ENCODE peak calls at places on chromosomes 11 and 22, in four cellular contexts. E is foreskin keratinocyte, Q is right lobe of liver, K is sigmoid colon. I is an unnamed sample. For H3K4me1, the result is how much of the 10 kb centered on the place peaks cover.

GRCh38 chr11:96256213-96256580 is 86.8 kb downstream of the MAML2 start:
- DNase-seq in E (no peak), Q (no peak), K (no peak), I (no peak)

GRCh38 chr22:30230330-30230729 is 16.2 kb downstream of the LIF start:
- DNase-seq in E (no peak), Q (no peak), K (no peak), I (no peak)

GRCh38 chr22:43267332-43267731 is 75.8 kb downstream of the SCUBE1 start:
- DNase-seq in E (no peak), Q (no peak), K (no peak), I (no peak)

GRCh38 chr22:45731798-45732495 is 60.3 kb downstream of the ATXN10 start:
- DNase-seq in E (no peak), Q (no peak), K (no peak), I (no peak)

GRCh38 chr11:3830741-3831140 is 10.0 kb downstream of the RHOG start:
- DNase-seq in E (no peak), Q (no peak), K (no peak), I (no peak)

GRCh38 chr11:44308923-44309482 is 936 bp downstream of the ALX4 start:
- DNase-seq in E (no peak), Q (no peak), K (no peak), I (no peak)

GRCh38 chr11:18046116-18046777 is at the start of gene TPH1:
- DNase-seq in E (peak), Q (no peak), K (no peak), I (no peak)

GRCh38 chr11:17573526-17573925 is 26.5 kb downstream of the OTOG start:
- DNase-seq in E (no peak), Q (peak), K (no peak), I (no peak)

GRCh38 chr11:33719587-33719986 is 16.6 kb downstream of the CD59 start:
- DNase-seq in E (no peak), Q (no peak), K (no peak), I (no peak)

GRCh38 chr11:102727890-102728289 is 3.1 kb upstream of the MMP8 start:
- DNase-seq in E (peak), Q (no peak), K (no peak), I (no peak)

GRCh38 chr11:61554172-61554988 is 26.5 kb downstream of the SYT7 start:
- DNase-seq in E (peak), Q (no peak), K (no peak), I (no peak)

GRCh38 chr11:85823816-85824215 is 12.9 kb upstream of the SYTL2 start:
- DNase-seq in E (no peak), Q (no peak), K (no peak), I (no peak)

GRCh38 chr11:42234381-42235035 is 775.1 kb upstream of the LRRC4C start:
- DNase-seq in E (peak), Q (no peak), K (no peak), I (no peak)

GRCh38 chr11:60634151-60634550 is 65.3 kb upstream of the MS4A8 start:
- DNase-seq in E (no peak), Q (no peak), K (no peak), I (no peak)

GRCh38 chr11:62132188-62132587 is 8.4 kb downstream of the INCENP start:
- DNase-seq in E (peak), Q (no peak), K (no peak), I (no peak)

GRCh38 chr11:30710216-30710615 is 124.1 kb upstream of the MPPED2 start:
- DNase-seq in E (no peak), Q (no peak), K (no peak), I (no peak)

GRCh38 chr22:43343262-43343988 is at the start of gene SCUBE1:
- DNase-seq in E (no peak), Q (peak), K (no peak), I (peak)

GRCh38 chr11:119889111-119889510 is 160.1 kb upstream of the NECTIN1 start:
- DNase-seq in E (no peak), Q (no peak), K (no peak), I (peak)

GRCh38 chr11:63667993-63668392 is 3.2 kb downstream of the ATL3 start:
- DNase-seq in E (peak), Q (no peak), K (no peak), I (no peak)
- TF ChIP-seq CTCF in E (no peak), Q (no peak), K (no peak), I (no peak)

DNA sequence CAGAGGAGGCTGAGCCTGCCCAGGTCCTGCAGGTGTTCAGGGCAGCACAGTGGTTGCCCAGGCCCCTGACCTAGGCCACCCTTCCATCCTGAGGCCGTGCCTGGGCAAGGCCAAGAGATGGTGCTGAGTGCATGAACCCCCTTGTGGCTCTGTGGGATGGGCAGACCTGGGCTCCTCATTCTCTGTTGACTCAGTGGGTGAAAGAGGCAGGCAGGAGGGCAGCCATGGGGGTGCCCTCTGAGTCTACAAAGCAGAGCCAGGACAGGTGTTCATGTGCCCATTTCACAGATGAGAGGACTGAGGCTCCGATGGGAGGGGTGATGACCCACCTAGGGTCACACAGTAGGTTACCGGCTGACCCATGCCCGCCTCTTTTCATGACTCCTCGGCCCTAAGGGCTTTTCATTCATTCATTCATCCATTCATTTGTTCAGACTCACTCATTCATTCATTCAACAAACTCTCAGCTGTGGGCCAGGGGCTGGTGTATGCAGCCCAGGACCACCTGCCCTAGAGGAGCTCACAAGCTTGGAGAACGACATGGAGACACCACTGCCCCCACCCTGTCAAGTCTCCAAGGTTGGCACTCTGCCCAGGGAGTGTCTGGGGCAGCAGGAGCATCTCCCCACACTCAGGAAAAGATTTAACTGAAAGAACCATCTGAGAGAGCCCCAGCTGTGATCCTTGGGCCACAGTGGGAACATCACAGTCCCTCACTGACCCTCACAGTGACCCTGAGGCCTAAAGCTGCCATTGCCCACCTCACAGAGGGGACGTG is 40.5 kb downstream of the IGLL5 start:
- DNase-seq in E (no peak), Q (no peak), K (no peak), I (no peak)
- H3K4me1 ChIP-seq in E (under half), Q (under half), K (under half), I (half or more)

DNA sequence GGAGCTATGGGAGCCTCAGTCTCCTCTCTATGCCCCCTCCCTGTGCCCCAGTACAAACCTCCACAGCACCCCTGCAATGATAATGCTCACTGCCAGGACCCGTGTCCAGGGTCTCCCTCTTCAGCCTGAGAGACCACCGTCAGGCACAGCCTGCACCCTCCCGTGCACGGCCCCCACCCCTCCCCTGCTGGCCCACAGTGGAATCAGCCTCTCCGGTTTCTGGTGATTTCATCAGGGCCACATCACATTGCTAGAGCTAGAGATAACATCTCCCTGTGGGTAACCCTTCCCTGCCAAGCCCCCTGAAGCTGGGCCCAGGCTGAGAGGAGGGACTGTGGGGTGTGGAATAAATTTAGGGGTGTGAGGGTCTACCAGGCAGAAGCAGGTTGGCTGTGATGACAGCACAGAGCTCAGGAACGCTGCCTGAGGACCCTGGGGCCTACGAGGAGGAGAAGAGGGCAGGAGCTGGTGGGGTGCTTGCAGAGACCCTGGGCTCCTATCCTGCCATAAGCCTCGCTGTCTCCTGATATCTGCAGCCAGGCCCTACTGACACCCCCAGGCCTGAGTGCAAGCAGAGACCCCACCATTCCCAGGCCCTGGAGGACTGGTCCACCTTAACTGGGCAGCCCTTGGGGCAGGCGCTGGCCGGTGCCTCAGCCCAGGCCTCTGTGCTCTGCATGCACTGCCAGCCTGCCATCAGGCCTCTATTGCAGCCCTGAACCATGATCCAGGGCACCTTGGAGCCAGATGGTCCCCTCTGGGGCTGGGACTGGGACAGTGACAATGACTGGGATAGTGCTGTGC is at the start of gene KLHDC7B:
- DNase-seq in E (no peak), Q (no peak), K (no peak), I (peak)
- TF ChIP-seq CTCF in E (no peak), Q (no peak), K (no peak), I (no peak)

GRCh38 chr11:73591050-73591449 is 6.9 kb downstream of the FAM168A start:
- DNase-seq in E (no peak), Q (no peak), K (no peak), I (no peak)
- H3K4me1 ChIP-seq in E (under half), Q (under half), K (under half), I (under half)

GRCh38 chr11:68965901-68966868 is 14.6 kb downstream of the MRGPRD start:
- DNase-seq in E (no peak), Q (peak), K (peak), I (no peak)

GRCh38 chr11:68970921-68971636 is 9.7 kb downstream of the MRGPRD start:
- DNase-seq in E (no peak), Q (peak), K (peak), I (peak)

GRCh38 chr11:68969386-68969785 is 11.4 kb downstream of the MRGPRD start:
- DNase-seq in E (no peak), Q (no peak), K (peak), I (peak)

GRCh38 chr11:68966894-68967780 is 13.6 kb downstream of the MRGPRD start:
- DNase-seq in E (no peak), Q (peak), K (no peak), I (no peak)

DNA sequence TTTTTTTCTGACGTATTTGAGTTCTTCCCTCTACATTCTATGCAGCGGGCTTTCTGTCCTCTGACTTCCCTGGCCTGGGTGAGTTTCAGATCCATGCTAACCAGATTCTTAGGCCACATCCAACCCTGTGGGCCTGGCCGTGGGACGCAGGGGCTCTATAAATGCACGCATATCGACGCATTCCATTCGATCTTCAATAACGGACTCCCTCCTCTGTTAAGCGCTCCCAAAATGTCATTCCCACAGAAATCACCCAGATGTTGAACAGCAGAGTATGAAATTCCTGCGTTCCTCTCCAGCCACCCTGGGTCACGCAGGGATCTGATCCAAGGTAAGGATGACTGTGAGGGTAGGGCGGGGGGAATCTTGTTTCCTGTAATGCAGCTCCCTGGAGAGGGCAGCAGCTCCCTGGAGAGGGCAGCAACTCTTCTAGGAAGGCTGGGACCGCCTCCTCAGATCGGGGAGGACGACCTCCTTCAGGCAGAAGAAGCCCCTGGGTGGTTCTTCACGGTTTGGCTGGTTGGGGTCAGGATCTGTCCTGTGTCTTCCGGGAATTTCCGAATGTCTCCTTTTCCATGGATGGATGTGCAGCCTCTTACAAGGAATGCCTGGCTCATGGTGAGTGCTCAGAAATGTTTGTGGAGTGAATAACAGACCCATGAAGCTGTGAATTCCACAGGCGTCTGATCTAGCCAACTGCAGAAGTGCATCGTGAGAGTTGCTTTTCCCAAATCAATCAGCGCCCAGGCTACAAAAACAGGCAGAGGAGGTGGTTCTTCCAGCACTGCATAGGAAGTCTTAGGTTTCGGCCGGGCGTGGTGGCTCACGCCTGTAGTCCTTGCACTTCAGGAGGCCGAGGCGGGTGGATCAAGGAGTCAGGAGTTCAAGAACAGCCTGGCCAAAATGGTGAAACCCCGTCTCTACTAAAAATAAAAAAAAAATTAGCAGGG is 12.2 kb downstream of the MRGPRD start:
- DNase-seq in E (no peak), Q (peak), K (peak), I (peak)
- TF ChIP-seq CTCF in E (no peak), Q (no peak), K (no peak), I (no peak)

GRCh38 chr11:57787920-57788716 is 26.5 kb downstream of the CTNND1 start:
- DNase-seq in E (peak), Q (no peak), K (no peak), I (no peak)
- H3K4me1 ChIP-seq in E (under half), Q (under half), K (half or more), I (half or more)

DNA sequence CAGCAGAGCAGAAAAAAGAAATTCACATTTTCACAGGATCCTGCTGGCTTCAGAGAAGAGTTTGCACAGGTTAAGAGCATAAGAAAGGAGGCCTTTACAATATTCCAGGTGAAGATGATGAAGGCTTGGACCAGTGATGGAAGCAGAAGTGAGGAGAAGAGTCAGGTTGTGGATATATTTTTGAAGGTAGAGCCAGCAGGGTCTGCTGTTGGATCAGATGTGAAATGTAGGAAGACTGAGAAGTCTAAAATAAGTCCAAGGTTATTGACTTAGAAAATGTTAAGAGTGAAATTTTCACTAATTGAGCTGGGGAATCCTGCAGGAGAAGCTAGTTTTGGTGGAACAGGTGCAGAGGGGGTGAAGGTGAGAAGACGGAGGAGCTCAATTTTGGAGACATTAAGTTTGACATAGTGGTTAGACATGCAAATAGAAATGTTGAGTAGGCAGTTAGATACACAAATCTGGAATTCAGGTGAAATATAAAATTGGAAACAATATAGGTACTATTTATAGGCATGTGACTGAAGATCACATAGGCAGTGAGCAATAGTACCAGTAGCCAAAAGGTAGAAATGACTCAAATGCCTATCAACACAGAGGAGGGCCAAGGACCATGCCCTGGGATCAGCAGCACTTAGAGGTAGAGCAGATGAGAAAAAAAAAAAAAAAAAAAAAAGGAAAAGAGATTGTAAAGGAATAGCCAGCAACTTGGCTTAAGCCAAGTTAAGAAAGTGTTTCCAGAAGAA is 252.0 kb downstream of the AASDHPPT start:
- DNase-seq in E (no peak), Q (no peak), K (no peak), I (no peak)
- TF ChIP-seq CTCF in E (peak), Q (no peak), K (no peak), I (no peak)

GRCh38 chr11:128727320-128727719 is 33.4 kb downstream of the FLI1 start:
- DNase-seq in E (no peak), Q (no peak), K (no peak), I (no peak)
- H3K4me1 ChIP-seq in E (under half), Q (under half), K (under half), I (half or more)

I was measured in spleen.